ENCODE peak calls at places on chromosomes 12 and 14, in seven cellular contexts. O, F, E, P, T, J and R are unnamed samples.

GRCh38 chr14:50772361-50772760 is 58.6 kb downstream of the NIN start:
- DNase-seq in P (no peak), O (no peak), J (no peak), T (no peak), E (no peak), F (no peak), R (no peak)

GRCh38 chr12:120466560-120467315 is 2.8 kb downstream of the SRSF9 start:
- DNase-seq in J (no peak), F (no peak), P (peak; percentile 13), E (no peak), O (no peak), T (peak; percentile 28), R (peak; percentile 48)

GRCh38 chr14:91897121-91897701 is 29.9 kb upstream of the TC2N start:
- DNase-seq in E (no peak), J (no peak), P (peak; percentile 17), T (peak; percentile 87), F (no peak), O (peak; percentile 91), R (peak; percentile 80)

GRCh38 chr12:115191342-115191741 is 507.4 kb upstream of the TBX3 start:
- DNase-seq in T (no peak), P (no peak), J (no peak), F (no peak), E (no peak), O (no peak), R (no peak)

GRCh38 chr12:10331642-10332239 is 24.1 kb downstream of the KLRD1 start:
- DNase-seq in E (no peak), F (peak; percentile 59), P (no peak), T (no peak), J (no peak), O (no peak), R (no peak)

GRCh38 chr12:120247621-120248030 is 17.9 kb downstream of the PXN start:
- DNase-seq in E (no peak), P (no peak), F (no peak), T (no peak), J (no peak), O (no peak), R (no peak)

GRCh38 chr12:71640316-71640715 is 23.3 kb downstream of the ZFC3H1 start:
- DNase-seq in F (no peak), J (no peak), P (no peak), T (no peak), E (no peak), O (no peak), R (peak; percentile 28)

GRCh38 chr12:27919671-27920235 is 52.8 kb downstream of the PTHLH start:
- DNase-seq in O (no peak), F (no peak), P (no peak), J (no peak), T (no peak), E (no peak), R (no peak)

GRCh38 chr12:51371295-51371953 is 19.8 kb downstream of the GALNT6 start:
- DNase-seq in F (peak; percentile 97), E (no peak), T (peak; percentile 72), P (peak; percentile 15), J (peak; percentile 72), O (peak; percentile 73), R (peak; percentile 62)

GRCh38 chr12:76006028-76006916 is 25.3 kb downstream of the PHLDA1 start:
- DNase-seq in O (no peak), E (no peak), P (no peak), T (no peak), F (no peak), J (no peak), R (no peak)

GRCh38 chr12:18797604-18798003 is 59.7 kb downstream of the CAPZA3 start:
- DNase-seq in O (no peak), E (no peak), J (no peak), F (no peak), T (no peak), P (no peak), R (no peak)

GRCh38 chr14:93008381-93008780 is 85.4 kb downstream of the CHGA start:
- DNase-seq in E (no peak), J (no peak), F (no peak), P (no peak), T (no peak), O (peak; percentile 83), R (no peak)

GRCh38 chr12:95304673-95305198 is 87.1 kb downstream of the VEZT start:
- DNase-seq in E (no peak), J (no peak), F (no peak), T (no peak), O (no peak), P (no peak), R (no peak)

GRCh38 chr12:93109794-93110203 is 180.7 kb upstream of the EEA1 start:
- DNase-seq in F (no peak), T (no peak), O (no peak), E (no peak), J (peak; percentile 53), P (no peak), R (no peak)

DNA sequence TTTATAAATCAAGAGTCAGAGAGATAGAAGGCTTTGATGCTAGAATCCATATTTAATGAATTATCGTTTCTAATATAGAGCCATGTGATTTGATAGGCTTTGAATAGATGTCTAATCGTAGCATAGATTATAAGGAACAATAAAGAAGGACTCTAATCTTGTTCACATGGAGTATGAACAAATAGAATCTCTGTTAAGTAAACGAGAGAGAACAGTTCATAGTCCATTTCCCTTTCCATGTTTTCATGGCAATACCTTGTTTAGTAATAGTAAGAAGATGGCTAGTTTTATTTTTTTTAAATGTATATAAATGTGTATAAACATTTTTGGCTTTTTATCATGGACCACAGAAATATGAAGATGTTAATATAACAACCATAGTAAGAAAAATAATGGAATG is 32.3 kb upstream of the RAD51AP1 start:
- DNase-seq in J (no peak), T (no peak), E (no peak), F (no peak), O (no peak), P (no peak), R (no peak)
- TF ChIP-seq EP300 in J (no peak), T (no peak), E (no peak), F (no peak), O (no peak), P (no peak), R (no peak)

GRCh38 chr14:52472728-52473127 is 79.6 kb downstream of the TXNDC16 start:
- DNase-seq in J (no peak), F (no peak), O (no peak), T (no peak), P (no peak), E (no peak), R (no peak)

GRCh38 chr14:52467515-52468266 is 84.6 kb downstream of the TXNDC16 start:
- DNase-seq in P (no peak), T (no peak), E (no peak), F (no peak), O (no peak), J (no peak), R (no peak)

DNA sequence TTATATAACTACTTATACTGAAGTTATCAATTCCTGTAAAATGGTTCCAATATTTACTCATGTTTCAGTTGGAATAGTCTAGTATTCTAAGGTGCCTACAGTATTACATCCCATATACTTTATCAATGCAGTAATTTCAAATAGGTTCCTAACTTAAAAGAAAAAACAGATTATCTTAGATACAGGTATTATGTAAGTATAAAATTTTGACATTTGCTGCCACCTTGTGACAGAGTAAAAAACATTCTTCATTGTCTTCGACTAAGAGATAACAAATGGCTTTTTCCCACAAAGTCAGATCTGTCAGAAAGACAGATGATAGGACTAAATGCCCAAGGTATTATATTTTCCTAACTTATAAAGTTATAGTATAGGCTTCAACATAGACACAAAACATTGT is 78.7 kb downstream of the TXNDC16 start:
- DNase-seq in F (no peak), P (no peak), T (no peak), E (no peak), J (no peak), O (no peak), R (no peak)
- TF ChIP-seq POLR2A in F (no peak), P (no peak), T (no peak), E (no peak), J (no peak), O (no peak), R (no peak)

GRCh38 chr14:100305446-100306255 is 593 bp downstream of the SLC25A29 start:
- DNase-seq in P (peak; percentile 48), O (peak; percentile 76), J (peak; percentile 69), T (peak; percentile 59), E (no peak), F (peak; percentile 24), R (peak; percentile 43)
- H3K27ac ChIP-seq in P (peak overlapping the region; percentile 93), O (peak overlapping the region; percentile 92), J (peak overlapping the region; percentile 82), T (peak overlapping the region; percentile 90), E (peak overlapping the region; percentile 89), F (peak overlapping the region; percentile 91), R (peak overlapping the region; percentile 86)

DNA sequence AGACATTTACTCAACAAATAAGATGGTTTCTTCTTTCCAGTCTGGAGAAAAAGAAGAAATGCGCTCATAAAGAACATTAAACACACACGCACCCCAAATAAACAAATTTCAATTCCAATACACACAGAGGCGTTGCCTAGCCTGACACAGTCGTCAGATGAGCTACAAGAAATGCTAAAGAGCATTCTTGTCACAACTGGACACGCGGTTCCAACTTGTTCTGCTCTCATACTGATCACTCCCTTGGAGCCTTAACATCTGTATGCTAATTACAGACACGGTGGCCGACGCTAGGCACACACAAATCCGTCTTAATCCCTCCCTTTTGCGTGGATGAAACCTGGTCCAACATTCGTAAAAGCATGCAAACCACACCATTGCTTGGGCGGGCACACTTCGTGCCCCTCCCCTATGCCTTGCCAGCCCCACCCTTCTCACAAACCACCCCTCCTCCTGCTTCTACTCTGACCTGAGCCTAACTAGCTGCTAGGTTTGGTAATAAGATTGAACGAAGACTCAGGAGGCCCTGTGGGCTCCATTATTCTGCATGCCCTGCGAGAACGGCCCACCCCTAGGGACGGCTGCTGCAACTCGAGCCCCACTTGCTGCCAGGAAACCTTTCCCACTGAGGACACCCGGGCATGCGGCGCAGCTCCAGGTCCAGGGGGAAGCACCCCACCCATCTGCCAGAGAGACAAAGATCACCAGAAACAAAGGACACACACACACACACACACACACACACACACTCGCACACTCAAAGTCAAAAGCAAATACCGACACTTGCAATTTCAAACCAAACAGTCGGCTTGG is 1.2 kb downstream of the KCNK10 start:
- DNase-seq in J (no peak), F (no peak), O (no peak), T (no peak), P (no peak), E (no peak), R (no peak)
- TF ChIP-seq EP300 in J (no peak), F (no peak), O (no peak), T (no peak), P (no peak), E (no peak), R (no peak)